ENCODE peak calls at places on chromosome X, in ten cellular contexts. One of them, this sample, is unnamed.

GRCh38 chrX:8724176-8724757 is 7.7 kb downstream of the ANOS1 start:
- DNase-seq in lower lobe of right lung: no peak
- DNase-seq in osteoblast: no peak
- DNase-seq in lung: no peak
- DNase-seq in mesenchymal stem cell: no peak
- DNase-seq in effector memory CD4-positive, alpha-beta T cell: no peak
- DNase-seq in psoas muscle: no peak
- DNase-seq in uterus: no peak
- DNase-seq in stomach: no peak
- DNase-seq in OCI-LY7: no peak
- DNase-seq in this sample: no peak

GRCh38 chrX:54920610-54921426 is at the start of gene TRO:
- DNase-seq in lung: no peak
- DNase-seq in uterus: peak; percentile 22
- DNase-seq in osteoblast: peak; percentile 54
- DNase-seq in mesenchymal stem cell: peak; percentile 28
- DNase-seq in stomach: no peak
- DNase-seq in OCI-LY7: no peak
- DNase-seq in lower lobe of right lung: no peak
- DNase-seq in effector memory CD4-positive, alpha-beta T cell: no peak
- DNase-seq in psoas muscle: no peak
- DNase-seq in this sample: no peak

GRCh38 chrX:112614640-112615039 is 65.1 kb downstream of the LHFPL1 start:
- DNase-seq in lung: no peak
- DNase-seq in stomach: no peak
- DNase-seq in psoas muscle: no peak
- DNase-seq in effector memory CD4-positive, alpha-beta T cell: no peak
- DNase-seq in mesenchymal stem cell: peak; percentile 37
- DNase-seq in lower lobe of right lung: no peak
- DNase-seq in OCI-LY7: no peak
- DNase-seq in osteoblast: no peak
- DNase-seq in uterus: no peak
- DNase-seq in this sample: no peak

GRCh38 chrX:152896450-152896849 is 1.4 kb upstream of the ZNF185 start:
- DNase-seq in psoas muscle: no peak
- DNase-seq in effector memory CD4-positive, alpha-beta T cell: no peak
- DNase-seq in osteoblast: peak; percentile 88
- DNase-seq in stomach: no peak
- DNase-seq in OCI-LY7: no peak
- DNase-seq in lung: no peak
- DNase-seq in mesenchymal stem cell: no peak
- DNase-seq in uterus: no peak
- DNase-seq in lower lobe of right lung: no peak
- DNase-seq in this sample: peak; percentile 17

GRCh38 chrX:74465424-74465823 is 44.1 kb downstream of the SLC16A2 start:
- DNase-seq in effector memory CD4-positive, alpha-beta T cell: no peak
- DNase-seq in lower lobe of right lung: no peak
- DNase-seq in lung: no peak
- DNase-seq in stomach: no peak
- DNase-seq in mesenchymal stem cell: no peak
- DNase-seq in uterus: no peak
- DNase-seq in OCI-LY7: no peak
- DNase-seq in osteoblast: no peak
- DNase-seq in psoas muscle: no peak
- DNase-seq in this sample: no peak

GRCh38 chrX:68718443-68718820 is 71.0 kb downstream of the STARD8 start:
- DNase-seq in uterus: no peak
- DNase-seq in mesenchymal stem cell: no peak
- DNase-seq in effector memory CD4-positive, alpha-beta T cell: no peak
- DNase-seq in stomach: peak; percentile 16
- DNase-seq in psoas muscle: peak; percentile 18
- DNase-seq in OCI-LY7: no peak
- DNase-seq in osteoblast: peak; percentile 3
- DNase-seq in lower lobe of right lung: no peak
- DNase-seq in lung: no peak
- DNase-seq in this sample: no peak

GRCh38 chrX:132858018-132858417 is 100.4 kb downstream of the HS6ST2 start:
- DNase-seq in mesenchymal stem cell: peak; percentile 80
- DNase-seq in psoas muscle: no peak
- DNase-seq in effector memory CD4-positive, alpha-beta T cell: no peak
- DNase-seq in lower lobe of right lung: no peak
- DNase-seq in osteoblast: no peak
- DNase-seq in OCI-LY7: no peak
- DNase-seq in uterus: no peak
- DNase-seq in stomach: no peak
- DNase-seq in lung: no peak
- DNase-seq in this sample: no peak

GRCh38 chrX:40109288-40110008 is 11.7 kb upstream of the BCOR start:
- DNase-seq in osteoblast: peak; percentile 93
- DNase-seq in effector memory CD4-positive, alpha-beta T cell: no peak
- DNase-seq in mesenchymal stem cell: peak; percentile 78
- DNase-seq in OCI-LY7: peak; percentile 57
- DNase-seq in lower lobe of right lung: peak; percentile 73
- DNase-seq in stomach: peak; percentile 75
- DNase-seq in lung: no peak
- DNase-seq in psoas muscle: peak; percentile 70
- DNase-seq in uterus: peak; percentile 70
- DNase-seq in this sample: peak; percentile 75

GRCh38 chrX:155052738-155053498 is 18.0 kb downstream of the CMC4 start:
- DNase-seq in stomach: no peak
- DNase-seq in effector memory CD4-positive, alpha-beta T cell: no peak
- DNase-seq in osteoblast: no peak
- DNase-seq in OCI-LY7: no peak
- DNase-seq in mesenchymal stem cell: no peak
- DNase-seq in lower lobe of right lung: no peak
- DNase-seq in psoas muscle: no peak
- DNase-seq in lung: no peak
- DNase-seq in uterus: no peak
- DNase-seq in this sample: no peak

GRCh38 chrX:68710870-68711576 is 63.6 kb downstream of the STARD8 start:
- DNase-seq in OCI-LY7: peak; percentile 10
- DNase-seq in lower lobe of right lung: no peak
- DNase-seq in effector memory CD4-positive, alpha-beta T cell: no peak
- DNase-seq in lung: no peak
- DNase-seq in uterus: peak; percentile 28
- DNase-seq in stomach: peak; percentile 52
- DNase-seq in osteoblast: peak; percentile 81
- DNase-seq in psoas muscle: peak; percentile 61
- DNase-seq in mesenchymal stem cell: peak; percentile 37
- DNase-seq in this sample: no peak

GRCh38 chrX:153726286-153727107 is 1.8 kb downstream of the ABCD1 start:
- DNase-seq in osteoblast: peak; percentile 95
- DNase-seq in lung: peak; percentile 60
- DNase-seq in stomach: peak; percentile 55
- DNase-seq in mesenchymal stem cell: peak; percentile 77
- DNase-seq in psoas muscle: peak; percentile 81
- DNase-seq in effector memory CD4-positive, alpha-beta T cell: peak; percentile 33
- DNase-seq in uterus: peak; percentile 52
- DNase-seq in lower lobe of right lung: peak; percentile 83
- DNase-seq in OCI-LY7: peak; percentile 86
- DNase-seq in this sample: peak; percentile 56

GRCh38 chrX:103727115-103727514 is 16.4 kb downstream of the TMEM31 start:
- DNase-seq in uterus: no peak
- DNase-seq in psoas muscle: no peak
- DNase-seq in stomach: no peak
- DNase-seq in mesenchymal stem cell: no peak
- DNase-seq in osteoblast: no peak
- DNase-seq in lung: no peak
- DNase-seq in OCI-LY7: no peak
- DNase-seq in lower lobe of right lung: no peak
- DNase-seq in effector memory CD4-positive, alpha-beta T cell: no peak
- DNase-seq in this sample: no peak

GRCh38 chrX:12058087-12058486 is 80.2 kb upstream of the FRMPD4 start:
- DNase-seq in effector memory CD4-positive, alpha-beta T cell: no peak
- DNase-seq in lung: no peak
- DNase-seq in OCI-LY7: no peak
- DNase-seq in uterus: no peak
- DNase-seq in osteoblast: no peak
- DNase-seq in lower lobe of right lung: no peak
- DNase-seq in mesenchymal stem cell: no peak
- DNase-seq in stomach: no peak
- DNase-seq in psoas muscle: no peak
- DNase-seq in this sample: no peak

GRCh38 chrX:150159537-150159936 is 203.6 kb upstream of the MAMLD1 start:
- DNase-seq in psoas muscle: no peak
- DNase-seq in effector memory CD4-positive, alpha-beta T cell: no peak
- DNase-seq in lower lobe of right lung: no peak
- DNase-seq in mesenchymal stem cell: no peak
- DNase-seq in uterus: no peak
- DNase-seq in OCI-LY7: no peak
- DNase-seq in osteoblast: no peak
- DNase-seq in stomach: no peak
- DNase-seq in lung: no peak
- DNase-seq in this sample: no peak

GRCh38 chrX:65718538-65718937 is 51.1 kb downstream of the MSN start:
- DNase-seq in OCI-LY7: no peak
- DNase-seq in osteoblast: no peak
- DNase-seq in lung: no peak
- DNase-seq in uterus: no peak
- DNase-seq in psoas muscle: no peak
- DNase-seq in stomach: no peak
- DNase-seq in mesenchymal stem cell: no peak
- DNase-seq in lower lobe of right lung: no peak
- DNase-seq in effector memory CD4-positive, alpha-beta T cell: no peak
- DNase-seq in this sample: no peak

GRCh38 chrX:65723706-65724105 is 56.3 kb downstream of the MSN start:
- DNase-seq in lower lobe of right lung: no peak
- DNase-seq in stomach: no peak
- DNase-seq in lung: no peak
- DNase-seq in OCI-LY7: no peak
- DNase-seq in uterus: no peak
- DNase-seq in osteoblast: no peak
- DNase-seq in psoas muscle: no peak
- DNase-seq in mesenchymal stem cell: peak; percentile 61
- DNase-seq in effector memory CD4-positive, alpha-beta T cell: no peak
- DNase-seq in this sample: no peak

DNA sequence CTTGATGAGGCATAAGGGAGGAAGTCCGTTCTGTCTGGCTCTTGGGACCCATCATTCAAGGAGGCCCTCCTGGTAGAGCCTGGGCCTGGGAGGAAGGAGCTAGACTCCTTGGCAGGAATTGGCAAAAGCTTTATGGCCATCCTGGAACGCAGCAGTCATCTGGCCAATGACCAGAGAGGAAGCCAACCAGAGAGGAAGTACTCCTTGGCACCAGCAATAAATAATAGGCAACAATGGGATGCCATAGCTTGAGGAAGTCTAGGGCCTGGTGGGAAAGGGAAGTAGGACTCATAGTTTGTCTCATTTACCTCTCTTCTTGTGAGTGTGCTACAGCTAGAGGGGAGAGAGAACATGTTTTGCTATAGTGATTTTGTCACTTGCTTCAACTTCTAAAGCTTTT is 53.1 kb downstream of the MSN start:
- DNase-seq in psoas muscle: no peak
- DNase-seq in stomach: no peak
- DNase-seq in OCI-LY7: no peak
- DNase-seq in osteoblast: no peak
- DNase-seq in mesenchymal stem cell: no peak
- DNase-seq in effector memory CD4-positive, alpha-beta T cell: no peak
- DNase-seq in lung: no peak
- DNase-seq in uterus: no peak
- DNase-seq in lower lobe of right lung: no peak
- DNase-seq in this sample: no peak
- H3K4me1 ChIP-seq in psoas muscle: peaks cover 7% of the 10 kb centered on the region
- H3K4me1 ChIP-seq in stomach: peaks cover 6% of the 10 kb centered on the region
- H3K4me1 ChIP-seq in OCI-LY7: peaks cover 3% of the 10 kb centered on the region
- H3K4me1 ChIP-seq in osteoblast: peaks cover 3% of the 10 kb centered on the region
- H3K4me1 ChIP-seq in mesenchymal stem cell: peaks cover 4% of the 10 kb centered on the region
- H3K4me1 ChIP-seq in effector memory CD4-positive, alpha-beta T cell: peaks cover 36% of the 10 kb centered on the region
- H3K4me1 ChIP-seq in lung: peaks cover 10% of the 10 kb centered on the region
- H3K4me1 ChIP-seq in uterus: no peaks in the 10 kb centered on the region
- H3K4me1 ChIP-seq in lower lobe of right lung: peaks cover 36% of the 10 kb centered on the region
- H3K4me1 ChIP-seq in this sample: no peaks in the 10 kb centered on the region

DNA sequence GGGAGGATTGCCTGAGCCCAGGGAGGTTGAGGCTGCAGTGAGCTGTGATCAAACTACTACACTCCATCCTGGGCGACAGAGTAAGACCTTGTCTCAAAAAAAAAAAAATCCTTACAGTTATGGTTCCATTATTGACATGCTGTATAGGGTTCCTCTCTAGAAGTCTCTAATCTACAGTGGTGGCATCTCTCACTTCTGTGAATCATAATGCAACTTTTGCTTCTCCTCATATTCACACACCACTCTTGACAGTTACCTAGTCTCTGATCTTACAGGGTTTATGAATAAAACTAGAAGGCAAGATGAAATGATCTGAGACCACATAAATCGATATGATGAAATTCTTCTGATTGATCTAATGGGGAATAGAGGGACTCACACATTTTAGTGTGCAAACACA is 40.6 kb downstream of the DOCK11 start:
- DNase-seq in mesenchymal stem cell: no peak
- DNase-seq in lower lobe of right lung: no peak
- DNase-seq in stomach: no peak
- DNase-seq in lung: no peak
- DNase-seq in effector memory CD4-positive, alpha-beta T cell: no peak
- DNase-seq in OCI-LY7: no peak
- DNase-seq in osteoblast: no peak
- DNase-seq in uterus: no peak
- DNase-seq in psoas muscle: no peak
- DNase-seq in this sample: no peak
- H3K4me1 ChIP-seq in mesenchymal stem cell: peaks cover 1% of the 10 kb centered on the region
- H3K4me1 ChIP-seq in lower lobe of right lung: no peaks in the 10 kb centered on the region
- H3K4me1 ChIP-seq in stomach: no peaks in the 10 kb centered on the region
- H3K4me1 ChIP-seq in lung: no peaks in the 10 kb centered on the region
- H3K4me1 ChIP-seq in effector memory CD4-positive, alpha-beta T cell: peaks cover 22% of the 10 kb centered on the region
- H3K4me1 ChIP-seq in OCI-LY7: peaks cover 27% of the 10 kb centered on the region
- H3K4me1 ChIP-seq in osteoblast: peaks cover 18% of the 10 kb centered on the region
- H3K4me1 ChIP-seq in uterus: no peaks in the 10 kb centered on the region
- H3K4me1 ChIP-seq in psoas muscle: no peaks in the 10 kb centered on the region
- H3K4me1 ChIP-seq in this sample: no peaks in the 10 kb centered on the region

DNA sequence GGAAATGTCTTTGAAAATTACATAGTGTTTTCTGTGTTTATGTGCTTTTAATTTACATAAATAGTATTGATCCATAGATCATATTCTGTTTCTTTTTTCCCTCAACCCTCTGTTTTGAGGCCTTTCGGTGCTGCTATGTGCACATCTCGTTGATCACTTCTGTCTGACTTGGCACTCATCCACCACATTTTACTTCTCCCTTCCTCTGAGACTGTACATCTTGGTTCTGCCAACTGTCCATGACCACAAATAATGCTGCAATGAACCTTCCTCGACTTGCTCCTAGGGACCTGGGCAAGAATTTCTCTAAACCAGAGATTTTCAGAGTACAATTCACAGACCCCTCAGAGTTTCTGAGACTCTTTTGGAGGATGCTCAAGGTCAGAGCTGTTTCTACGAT is 74.4 kb downstream of the RTL5 start:
- DNase-seq in psoas muscle: no peak
- DNase-seq in uterus: no peak
- DNase-seq in mesenchymal stem cell: no peak
- DNase-seq in stomach: no peak
- DNase-seq in osteoblast: no peak
- DNase-seq in lower lobe of right lung: no peak
- DNase-seq in lung: no peak
- DNase-seq in effector memory CD4-positive, alpha-beta T cell: no peak
- DNase-seq in OCI-LY7: no peak
- DNase-seq in this sample: no peak
- H3K4me1 ChIP-seq in psoas muscle: no peaks in the 10 kb centered on the region
- H3K4me1 ChIP-seq in uterus: no peaks in the 10 kb centered on the region
- H3K4me1 ChIP-seq in mesenchymal stem cell: peaks cover 4% of the 10 kb centered on the region
- H3K4me1 ChIP-seq in stomach: no peaks in the 10 kb centered on the region
- H3K4me1 ChIP-seq in osteoblast: no peaks in the 10 kb centered on the region
- H3K4me1 ChIP-seq in lower lobe of right lung: peaks cover 6% of the 10 kb centered on the region
- H3K4me1 ChIP-seq in lung: peaks cover 7% of the 10 kb centered on the region
- H3K4me1 ChIP-seq in effector memory CD4-positive, alpha-beta T cell: no peaks in the 10 kb centered on the region
- H3K4me1 ChIP-seq in OCI-LY7: no peaks in the 10 kb centered on the region
- H3K4me1 ChIP-seq in this sample: no peaks in the 10 kb centered on the region

GRCh38 chrX:115190636-115191489 is 1.7 kb downstream of the RBMXL3 start:
- DNase-seq in stomach: no peak
- DNase-seq in effector memory CD4-positive, alpha-beta T cell: no peak
- DNase-seq in uterus: no peak
- DNase-seq in osteoblast: no peak
- DNase-seq in lung: no peak
- DNase-seq in psoas muscle: peak; percentile 39
- DNase-seq in mesenchymal stem cell: no peak
- DNase-seq in OCI-LY7: no peak
- DNase-seq in lower lobe of right lung: no peak
- DNase-seq in this sample: peak; percentile 36
- H3K4me1 ChIP-seq in stomach: no peaks in the 10 kb centered on the region
- H3K4me1 ChIP-seq in effector memory CD4-positive, alpha-beta T cell: no peaks in the 10 kb centered on the region
- H3K4me1 ChIP-seq in uterus: no peaks in the 10 kb centered on the region
- H3K4me1 ChIP-seq in osteoblast: no peaks in the 10 kb centered on the region
- H3K4me1 ChIP-seq in lung: no peaks in the 10 kb centered on the region
- H3K4me1 ChIP-seq in psoas muscle: no peaks in the 10 kb centered on the region
- H3K4me1 ChIP-seq in mesenchymal stem cell: no peaks in the 10 kb centered on the region
- H3K4me1 ChIP-seq in OCI-LY7: no peaks in the 10 kb centered on the region
- H3K4me1 ChIP-seq in lower lobe of right lung: no peaks in the 10 kb centered on the region
- H3K4me1 ChIP-seq in this sample: no peaks in the 10 kb centered on the region

This sample was measured in pancreas.